ENCODE peak calls at places on chromosomes 7 and 10, in nine cellular contexts. T is tibial nerve, P is testis, R is psoas muscle, Z is fibroblast of lung, F is NT2/D1, Q is ovary, A is trophoblast cell, V is uterus. B is an unnamed sample. For H3K27me3 and H3K4me1, the result is how much of the 10 kb centered on the place peaks cover.

GRCh38 chr7:107044347-107045194 is at the start of gene PRKAR2B:
- DNase-seq in Z (peak), P (peak), T (peak), A (peak), Q (peak), V (peak), R (peak), F (peak), B (peak)

GRCh38 chr7:84009051-84009450 is 185.5 kb downstream of the SEMA3A start:
- DNase-seq in F (no peak), T (no peak), R (no peak), Z (peak), V (no peak), A (no peak), P (no peak), Q (no peak), B (no peak)

GRCh38 chr7:100603697-100604077 is 1.5 kb downstream of the PCOLCE start:
- DNase-seq in P (no peak), Q (no peak), A (peak), R (no peak), Z (peak), T (no peak), F (no peak), V (no peak), B (no peak)

GRCh38 chr10:55024718-55025117 is 223.7 kb upstream of the PCDH15 start:
- DNase-seq in R (no peak), V (no peak), P (no peak), A (no peak), F (no peak), Q (no peak), T (no peak), Z (peak), B (no peak)

GRCh38 chr10:126569513-126570447 is 100.7 kb downstream of the C10orf90 start:
- DNase-seq in A (peak), Z (peak), F (no peak), R (no peak), Q (no peak), P (no peak), V (no peak), T (no peak), B (no peak)

GRCh38 chr10:78520737-78521430 is 487.2 kb downstream of the RPS24 start:
- DNase-seq in Z (no peak), V (no peak), P (no peak), R (no peak), F (no peak), T (no peak), Q (no peak), A (peak), B (no peak)

GRCh38 chr10:128843972-128844371 is 623.1 kb upstream of the MGMT start:
- DNase-seq in F (no peak), A (no peak), Z (no peak), P (no peak), Q (no peak), R (no peak), T (no peak), V (no peak), B (no peak)

GRCh38 chr7:118858651-118859149 is 634.2 kb downstream of the ANKRD7 start:
- DNase-seq in V (no peak), Z (no peak), Q (no peak), R (peak), T (no peak), F (no peak), A (peak), P (peak), B (peak)

GRCh38 chr10:48947690-48948418 is 8.2 kb upstream of the LRRC18 start:
- DNase-seq in T (no peak), R (no peak), Q (no peak), V (no peak), A (no peak), F (no peak), P (no peak), Z (no peak), B (no peak)

GRCh38 chr7:84136336-84136735 is 58.3 kb downstream of the SEMA3A start:
- DNase-seq in R (no peak), Q (no peak), A (no peak), F (no peak), V (no peak), Z (no peak), T (no peak), P (no peak), B (no peak)

GRCh38 chr7:37408241-37408884 is 40.3 kb downstream of the ELMO1 start:
- DNase-seq in V (no peak), Q (no peak), R (no peak), Z (no peak), A (peak), F (no peak), P (no peak), T (no peak), B (no peak)

GRCh38 chr7:153190452-153190851 is 430.9 kb downstream of the ACTR3B start:
- DNase-seq in T (no peak), A (peak), P (peak), Q (no peak), R (no peak), F (peak), Z (no peak), V (no peak), B (no peak)

GRCh38 chr7:85030893-85031292 is 156.0 kb downstream of the SEMA3D start:
- DNase-seq in F (no peak), R (no peak), Z (peak), P (no peak), V (no peak), Q (no peak), T (no peak), A (peak), B (no peak)

GRCh38 chr7:26440993-26441636 is 149.5 kb downstream of the SNX10 start:
- DNase-seq in A (no peak), R (no peak), P (no peak), Z (no peak), F (no peak), V (no peak), T (no peak), Q (no peak), B (no peak)

GRCh38 chr7:46115410-46115809 is 194.3 kb upstream of the IGFBP3 start:
- DNase-seq in V (no peak), R (no peak), Z (peak), T (no peak), F (no peak), Q (no peak), A (no peak), P (no peak), B (no peak)

GRCh38 chr7:144384071-144384470 is 19.4 kb downstream of the NOBOX start:
- DNase-seq in R (no peak), T (no peak), Z (no peak), V (no peak), Q (no peak), P (no peak), A (peak), F (no peak), B (no peak)

GRCh38 chr10:82949816-82950575 is 1075.0 kb downstream of the NRG3 start:
- DNase-seq in R (no peak), P (no peak), Q (no peak), F (no peak), V (no peak), A (no peak), T (no peak), Z (no peak), B (no peak)

GRCh38 chr10:110923856-110924493 is 4.6 kb downstream of the SHOC2 start:
- DNase-seq in Q (no peak), P (no peak), T (no peak), V (no peak), R (no peak), F (no peak), A (no peak), Z (no peak), B (no peak)

GRCh38 chr7:148915211-148915610 is 31.1 kb upstream of the EZH2 start:
- DNase-seq in R (no peak), Z (no peak), T (no peak), P (no peak), Q (no peak), V (no peak), A (no peak), F (no peak), B (no peak)

GRCh38 chr7:36863901-36864701 is 139.8 kb upstream of the AOAH start:
- DNase-seq in P (no peak), Z (no peak), T (no peak), Q (no peak), R (no peak), F (no peak), A (no peak), V (no peak), B (no peak)

GRCh38 chr10:113576853-113577252 is 24.0 kb downstream of the HABP2 start:
- DNase-seq in V (no peak), Q (no peak), A (peak), R (no peak), P (no peak), T (no peak), Z (peak), F (no peak), B (no peak)

GRCh38 chr10:5552376-5553321 is 27.9 kb downstream of the CALML3 start:
- DNase-seq in Q (peak), F (no peak), A (no peak), V (no peak), T (no peak), R (peak), Z (no peak), P (no peak), B (no peak)

GRCh38 chr10:5833814-5834213 is 20.6 kb upstream of the GDI2 start:
- DNase-seq in F (no peak), V (no peak), Z (no peak), P (no peak), R (no peak), Q (no peak), T (no peak), A (no peak), B (no peak)

GRCh38 chr10:58291538-58292174 is 22.7 kb downstream of the CISD1 start:
- DNase-seq in F (no peak), T (no peak), P (peak), V (no peak), Q (no peak), Z (peak), A (peak), R (no peak), B (no peak)

GRCh38 chr7:155136619-155137243 is 66.6 kb downstream of the HTR5A start:
- DNase-seq in F (no peak), R (no peak), T (no peak), Z (no peak), V (no peak), A (no peak), Q (no peak), P (no peak), B (no peak)

GRCh38 chr7:108345710-108346336 is 110.4 kb downstream of the NRCAM start:
- DNase-seq in Z (no peak), P (no peak), F (no peak), V (no peak), R (no peak), Q (no peak), A (no peak), T (no peak), B (no peak)

GRCh38 chr10:127300868-127301321 is 104.5 kb upstream of the INSYN2A start:
- DNase-seq in T (no peak), A (no peak), V (no peak), F (no peak), P (no peak), Q (no peak), R (no peak), Z (no peak), B (no peak)

GRCh38 chr10:91974960-91975359 is 51.4 kb downstream of the BTAF1 start:
- DNase-seq in R (no peak), P (no peak), F (no peak), A (peak), T (no peak), Q (no peak), V (no peak), Z (peak), B (no peak)

GRCh38 chr7:1758417-1758858 is 88.4 kb downstream of the ELFN1 start:
- DNase-seq in Z (peak), P (peak), A (peak), T (no peak), R (no peak), F (peak), Q (no peak), V (no peak), B (no peak)

GRCh38 chr7:148929176-148929575 is 45.1 kb upstream of the EZH2 start:
- DNase-seq in T (no peak), F (no peak), A (no peak), Q (no peak), P (no peak), R (no peak), V (no peak), Z (no peak), B (no peak)

GRCh38 chr10:5291501-5292195 is 73.1 kb upstream of the UCN3 start:
- DNase-seq in T (no peak), R (peak), P (peak), F (no peak), V (peak), Q (no peak), A (peak), Z (peak), B (peak)

GRCh38 chr10:10722422-10722821 is 295.2 kb upstream of the CELF2 start:
- DNase-seq in Q (no peak), V (no peak), T (no peak), Z (peak), F (no peak), P (no peak), A (no peak), R (no peak), B (no peak)

GRCh38 chr10:60944159-60944909 is at the start of gene RHOBTB1:
- DNase-seq in Q (peak), A (peak), F (peak), R (peak), Z (peak), V (peak), T (peak), P (peak), B (peak)

GRCh38 chr10:99435986-99436633 is 5.7 kb upstream of the GOT1 start:
- DNase-seq in R (no peak), V (no peak), T (no peak), Z (peak), P (no peak), F (no peak), Q (no peak), A (peak), B (no peak)

GRCh38 chr7:158278745-158279320 is 308.8 kb downstream of the PTPRN2 start:
- DNase-seq in F (no peak), V (no peak), Q (peak), Z (no peak), P (peak), R (no peak), A (no peak), T (peak), B (no peak)
- H3K27me3 ChIP-seq in F (under half), V (under half), Q (under half), Z (under half), P (under half), R (under half), A (under half), T (under half), B (under half)

GRCh38 chr7:54245046-54245445 is 297.1 kb upstream of the VSTM2A start:
- DNase-seq in V (no peak), F (no peak), A (no peak), Z (no peak), T (no peak), R (no peak), Q (no peak), P (no peak), B (no peak)

GRCh38 chr7:54252256-54253035 is 289.7 kb upstream of the VSTM2A start:
- DNase-seq in Q (no peak), A (no peak), P (no peak), T (no peak), V (no peak), R (no peak), F (no peak), Z (no peak), B (no peak)

GRCh38 chr7:54253036-54253373 is 289.2 kb upstream of the VSTM2A start:
- DNase-seq in Q (no peak), R (no peak), T (no peak), F (no peak), Z (no peak), V (no peak), A (no peak), P (no peak), B (no peak)

DNA sequence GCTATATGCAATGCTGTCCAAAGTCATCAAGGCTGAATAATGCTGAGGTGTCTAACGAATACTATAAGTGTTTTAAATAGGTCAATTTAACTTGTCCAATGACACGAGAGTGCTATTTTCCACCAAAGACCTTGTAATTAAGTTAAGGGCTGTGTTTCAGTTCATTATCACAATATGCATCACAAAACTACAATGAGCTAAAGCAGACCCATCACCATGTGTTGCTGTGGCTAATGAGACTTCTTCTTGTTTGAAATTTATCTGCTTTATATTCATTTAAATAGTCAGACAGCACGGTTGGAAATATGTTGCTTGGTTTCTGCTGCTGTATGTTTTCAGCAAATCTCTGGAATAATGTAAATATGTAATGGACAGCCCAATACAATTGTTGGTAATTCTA is 292.5 kb upstream of the VSTM2A start:
- DNase-seq in F (no peak), T (no peak), Z (no peak), V (no peak), P (no peak), Q (no peak), A (no peak), R (no peak), B (no peak)
- H3K4me1 ChIP-seq in F (under half), T (under half), Z (under half), V (under half), P (under half), Q (under half), A (under half), R (under half), B (under half)

GRCh38 chr10:36451391-36451790 is 674.0 kb upstream of the ANKRD30A start:
- DNase-seq in Z (no peak), F (no peak), R (no peak), T (no peak), P (no peak), V (no peak), A (peak), Q (no peak), B (no peak)

GRCh38 chr10:36452851-36453250 is 672.5 kb upstream of the ANKRD30A start:
- DNase-seq in Q (no peak), R (no peak), Z (no peak), V (no peak), F (no peak), T (no peak), A (no peak), P (no peak), B (no peak)

GRCh38 chr10:36446873-36447272 is 678.5 kb upstream of the ANKRD30A start:
- DNase-seq in Q (peak), A (no peak), V (peak), Z (no peak), T (no peak), P (no peak), R (no peak), F (no peak), B (peak)

GRCh38 chr10:36448760-36449681 is 676.4 kb upstream of the ANKRD30A start:
- DNase-seq in F (peak), Z (peak), V (no peak), R (no peak), A (peak), P (no peak), T (no peak), Q (no peak), B (no peak)

DNA sequence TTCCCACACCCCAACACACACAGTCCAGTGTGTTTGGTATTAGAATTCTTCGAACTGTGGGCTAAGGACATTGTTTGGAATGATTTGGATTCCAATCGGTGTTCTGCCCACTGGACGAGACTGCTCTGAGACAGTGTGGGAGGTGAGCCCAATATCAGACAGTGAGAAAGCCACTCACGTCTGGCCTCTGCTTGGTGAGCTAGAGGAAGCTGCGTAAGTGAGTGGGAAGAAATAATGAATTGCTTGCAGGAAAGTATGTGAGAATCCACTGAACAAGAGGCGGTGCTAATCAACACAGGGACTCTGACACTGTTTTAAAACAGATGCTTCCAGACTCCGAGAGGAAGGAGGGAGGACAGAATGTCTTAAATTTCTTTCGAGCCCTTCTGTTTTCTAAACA is 675.0 kb upstream of the ANKRD30A start:
- DNase-seq in Q (no peak), A (no peak), V (no peak), F (no peak), Z (peak), R (no peak), T (no peak), P (peak), B (peak)
- H3K4me3 ChIP-seq in Q (no peak), A (no peak), V (no peak), F (no peak), Z (no peak), R (no peak), T (peak), P (no peak), B (no peak)

GRCh38 chr7:453597-454306 is 65.9 kb downstream of the PDGFA start:
- DNase-seq in T (no peak), V (no peak), A (no peak), Q (no peak), Z (no peak), P (no peak), F (no peak), R (no peak), B (peak)
- H3K27me3 ChIP-seq in T (under half), V (under half), A (under half), Q (under half), Z (under half), P (under half), F (under half), R (under half), B (under half)

GRCh38 chr7:129665013-129665401 is 53.5 kb downstream of the NRF1 start:
- DNase-seq in P (no peak), V (no peak), Z (peak), T (no peak), A (peak), F (peak), Q (no peak), R (peak), B (no peak)
- H3K4me1 ChIP-seq in P (under half), V (under half), Z (under half), T (under half), A (under half), F (under half), Q (under half), R (under half), B (under half)

GRCh38 chr10:67695555-67695954 is 440 bp downstream of the CTNNA3 start:
- DNase-seq in F (no peak), A (no peak), P (peak), T (no peak), R (no peak), Q (no peak), V (no peak), Z (no peak), B (no peak)
- H3K4me3 ChIP-seq in F (no peak), A (no peak), P (no peak), T (no peak), R (peak), Q (no peak), V (peak), Z (no peak), B (peak)